ENCODE peak calls at places on chromosomes 6 and 20, in six cellular contexts. K is MCF 10A, R is psoas muscle, G is RWPE1, O is lower lobe of right lung, H is astrocyte of the spinal cord. X is an unnamed sample.
A peak's percentile ranks its signal among the peaks of the same experiment; 100 is the strongest.

GRCh38 chr6:152151930-152152329 is 344.4 kb downstream of the ESR1 start:
- DNase-seq in K (no peak), R (no peak), G (no peak), O (no peak), H (no peak), X (no peak)

GRCh38 chr6:167141667-167142432 is 15.9 kb downstream of the GPR31 start:
- DNase-seq in K (peak; percentile 49), R (no peak), G (peak; percentile 52), O (peak; percentile 67), H (peak; percentile 15), X (peak; percentile 71)

GRCh38 chr6:47992805-47993204 is 118.2 kb downstream of the PTCHD4 start:
- DNase-seq in K (no peak), R (no peak), G (no peak), O (no peak), H (no peak), X (no peak)

GRCh38 chr6:42923656-42924055 is 5.6 kb upstream of the CNPY3 start:
- DNase-seq in K (no peak), R (no peak), G (no peak), O (no peak), H (no peak), X (no peak)

GRCh38 chr6:163309491-163310026 is 105.0 kb upstream of the QKI start:
- DNase-seq in K (peak; percentile 8), R (no peak), G (peak; percentile 69), O (no peak), H (peak; percentile 57), X (no peak)

GRCh38 chr6:39088331-39088730 is 26.7 kb downstream of the SAYSD1 start:
- DNase-seq in K (peak; percentile 43), R (peak; percentile 22), G (no peak), O (no peak), H (peak; percentile 42), X (peak; percentile 56)

GRCh38 chr6:168145747-168146596 is 67.0 kb upstream of the FRMD1 start:
- DNase-seq in K (no peak), R (no peak), G (no peak), O (no peak), H (no peak), X (no peak)

GRCh38 chr6:106692112-106692822 is 62.9 kb downstream of the QRSL1 start:
- DNase-seq in K (peak; percentile 68), R (no peak), G (peak; percentile 33), O (no peak), H (peak; percentile 77), X (no peak)

GRCh38 chr6:42979523-42980177 is 669 bp upstream of the PEX6 start:
- DNase-seq in K (peak; percentile 41), R (no peak), G (peak; percentile 74), O (no peak), H (peak; percentile 48), X (no peak)

GRCh38 chr20:50517817-50518154 is 7.6 kb downstream of the PTPN1 start:
- DNase-seq in K (no peak), R (no peak), G (no peak), O (no peak), H (no peak), X (no peak)
- TF ChIP-seq CTCF in K (no peak), R (no peak), G (no peak), O (no peak), H (no peak), X (no peak)

GRCh38 chr6:3838992-3839867 is 9.9 kb upstream of the FAM50B start:
- DNase-seq in K (peak; percentile 80), R (peak; percentile 44), G (no peak), O (no peak), H (no peak), X (no peak)

GRCh38 chr6:3831741-3832530 is 17.2 kb upstream of the FAM50B start:
- DNase-seq in K (no peak), R (no peak), G (no peak), O (no peak), H (no peak), X (no peak)

GRCh38 chr6:3830806-3831205 is 18.4 kb upstream of the FAM50B start:
- DNase-seq in K (no peak), R (no peak), G (no peak), O (no peak), H (no peak), X (no peak)

GRCh38 chr6:3837781-3838180 is 11.4 kb upstream of the FAM50B start:
- DNase-seq in K (no peak), R (no peak), G (no peak), O (no peak), H (no peak), X (no peak)

GRCh38 chr6:3835055-3835731 is 14.0 kb upstream of the FAM50B start:
- DNase-seq in K (peak; percentile 22), R (peak; percentile 61), G (no peak), O (no peak), H (no peak), X (no peak)
- TF ChIP-seq CTCF in K (no peak), R (peak; percentile 22), G (no peak), O (no peak), H (no peak), X (no peak)

GRCh38 chr6:142284419-142284818 is 17.4 kb upstream of the ADGRG6 start:
- DNase-seq in K (no peak), R (no peak), G (no peak), O (no peak), H (no peak), X (no peak)
- TF ChIP-seq CTCF in K (no peak), R (no peak), G (no peak), O (no peak), H (no peak), X (no peak)

DNA sequence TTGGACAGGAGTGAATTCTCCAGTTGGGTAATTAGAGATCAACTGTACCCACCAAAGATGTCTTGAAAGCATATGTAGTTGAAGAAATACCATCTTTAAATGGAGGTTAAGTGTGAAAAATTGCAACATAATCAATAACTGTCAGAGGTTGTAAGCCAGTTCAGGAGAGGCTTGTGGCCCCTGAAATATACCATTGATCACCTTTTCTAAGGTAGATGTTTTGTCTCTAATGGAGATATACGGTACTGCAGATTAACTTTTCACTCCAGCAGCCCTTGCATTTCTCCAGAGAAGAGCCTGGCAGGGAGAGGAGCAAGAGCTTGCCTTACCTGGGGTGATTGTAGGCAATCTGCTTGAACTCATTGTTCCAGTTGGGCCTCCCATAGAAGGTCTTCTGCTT is 48.8 kb downstream of the NOX3 start:
- DNase-seq in K (no peak), R (no peak), G (no peak), O (no peak), H (no peak), X (no peak)
- TF ChIP-seq CTCF in K (no peak), R (no peak), G (no peak), O (no peak), H (no peak), X (no peak)